ENCODE peak calls at places on chromosomes 2 and 18, in seven cellular contexts. One of them, this sample, is unnamed. For H3K4me1, the result is how much of the 10 kb centered on the place peaks cover.

GRCh38 chr2:171161425-171162289 is 964 bp upstream of the TLK1 start:
- DNase-seq in CD8-positive, alpha-beta T cell: no peak
- DNase-seq in lower lobe of right lung: no peak
- DNase-seq in aorta: no peak
- DNase-seq in psoas muscle: no peak
- DNase-seq in tibial nerve: no peak
- DNase-seq in A549: no peak
- DNase-seq in this sample: no peak

GRCh38 chr2:145022671-145023330 is 502.9 kb upstream of the ZEB2 start:
- DNase-seq in CD8-positive, alpha-beta T cell: no peak
- DNase-seq in lower lobe of right lung: no peak
- DNase-seq in aorta: no peak
- DNase-seq in psoas muscle: no peak
- DNase-seq in tibial nerve: no peak
- DNase-seq in A549: peak
- DNase-seq in this sample: no peak

GRCh38 chr2:47250576-47251403 is 95.7 kb upstream of the STPG4 start:
- DNase-seq in CD8-positive, alpha-beta T cell: no peak
- DNase-seq in lower lobe of right lung: no peak
- DNase-seq in aorta: no peak
- DNase-seq in psoas muscle: no peak
- DNase-seq in tibial nerve: no peak
- DNase-seq in A549: no peak
- DNase-seq in this sample: no peak

GRCh38 chr2:165634855-165635254 is 159.2 kb downstream of the GALNT3 start:
- DNase-seq in CD8-positive, alpha-beta T cell: no peak
- DNase-seq in lower lobe of right lung: no peak
- DNase-seq in aorta: no peak
- DNase-seq in psoas muscle: no peak
- DNase-seq in tibial nerve: peak
- DNase-seq in A549: no peak
- DNase-seq in this sample: peak

GRCh38 chr2:197211881-197212342 is 98.7 kb downstream of the ANKRD44 start:
- DNase-seq in CD8-positive, alpha-beta T cell: no peak
- DNase-seq in lower lobe of right lung: no peak
- DNase-seq in aorta: no peak
- DNase-seq in psoas muscle: no peak
- DNase-seq in tibial nerve: no peak
- DNase-seq in A549: no peak
- DNase-seq in this sample: no peak

GRCh38 chr2:36770542-36771287 is 74.2 kb downstream of the VIT start:
- DNase-seq in CD8-positive, alpha-beta T cell: no peak
- DNase-seq in lower lobe of right lung: peak
- DNase-seq in aorta: no peak
- DNase-seq in psoas muscle: peak
- DNase-seq in tibial nerve: no peak
- DNase-seq in A549: peak
- DNase-seq in this sample: no peak

GRCh38 chr2:15941483-15941853 is 1.1 kb downstream of the MYCN start:
- DNase-seq in CD8-positive, alpha-beta T cell: no peak
- DNase-seq in lower lobe of right lung: no peak
- DNase-seq in aorta: no peak
- DNase-seq in psoas muscle: no peak
- DNase-seq in tibial nerve: no peak
- DNase-seq in A549: peak
- DNase-seq in this sample: no peak

GRCh38 chr2:39243469-39244123 is at the start of gene CDKL4:
- DNase-seq in CD8-positive, alpha-beta T cell: no peak
- DNase-seq in lower lobe of right lung: peak
- DNase-seq in aorta: no peak
- DNase-seq in psoas muscle: no peak
- DNase-seq in tibial nerve: no peak
- DNase-seq in A549: no peak
- DNase-seq in this sample: peak

GRCh38 chr2:42125887-42126594 is 43.1 kb upstream of the EML4 start:
- DNase-seq in CD8-positive, alpha-beta T cell: no peak
- DNase-seq in lower lobe of right lung: no peak
- DNase-seq in aorta: no peak
- DNase-seq in psoas muscle: no peak
- DNase-seq in tibial nerve: no peak
- DNase-seq in A549: no peak
- DNase-seq in this sample: no peak

GRCh38 chr2:102604754-102605153 is 14.6 kb upstream of the SLC9A2 start:
- DNase-seq in CD8-positive, alpha-beta T cell: no peak
- DNase-seq in lower lobe of right lung: no peak
- DNase-seq in aorta: no peak
- DNase-seq in psoas muscle: peak
- DNase-seq in tibial nerve: no peak
- DNase-seq in A549: no peak
- DNase-seq in this sample: no peak

GRCh38 chr18:1505856-1506255 is 601.2 kb downstream of the ADCYAP1 start:
- DNase-seq in CD8-positive, alpha-beta T cell: no peak
- DNase-seq in lower lobe of right lung: no peak
- DNase-seq in aorta: no peak
- DNase-seq in psoas muscle: no peak
- DNase-seq in tibial nerve: no peak
- DNase-seq in A549: no peak
- DNase-seq in this sample: no peak

GRCh38 chr2:157837851-157838441 is 38.2 kb downstream of the ACVR1 start:
- DNase-seq in CD8-positive, alpha-beta T cell: no peak
- DNase-seq in lower lobe of right lung: no peak
- DNase-seq in aorta: no peak
- DNase-seq in psoas muscle: peak
- DNase-seq in tibial nerve: no peak
- DNase-seq in A549: no peak
- DNase-seq in this sample: peak

GRCh38 chr2:157838442-157839161 is 37.5 kb downstream of the ACVR1 start:
- DNase-seq in CD8-positive, alpha-beta T cell: no peak
- DNase-seq in lower lobe of right lung: no peak
- DNase-seq in aorta: no peak
- DNase-seq in psoas muscle: peak
- DNase-seq in tibial nerve: peak
- DNase-seq in A549: peak
- DNase-seq in this sample: peak

GRCh38 chr2:157835425-157835824 is 40.7 kb downstream of the ACVR1 start:
- DNase-seq in CD8-positive, alpha-beta T cell: no peak
- DNase-seq in lower lobe of right lung: no peak
- DNase-seq in aorta: no peak
- DNase-seq in psoas muscle: no peak
- DNase-seq in tibial nerve: no peak
- DNase-seq in A549: no peak
- DNase-seq in this sample: no peak

GRCh38 chr2:157839162-157839801 is 36.8 kb downstream of the ACVR1 start:
- DNase-seq in CD8-positive, alpha-beta T cell: no peak
- DNase-seq in lower lobe of right lung: no peak
- DNase-seq in aorta: no peak
- DNase-seq in psoas muscle: peak
- DNase-seq in tibial nerve: no peak
- DNase-seq in A549: no peak
- DNase-seq in this sample: no peak

DNA sequence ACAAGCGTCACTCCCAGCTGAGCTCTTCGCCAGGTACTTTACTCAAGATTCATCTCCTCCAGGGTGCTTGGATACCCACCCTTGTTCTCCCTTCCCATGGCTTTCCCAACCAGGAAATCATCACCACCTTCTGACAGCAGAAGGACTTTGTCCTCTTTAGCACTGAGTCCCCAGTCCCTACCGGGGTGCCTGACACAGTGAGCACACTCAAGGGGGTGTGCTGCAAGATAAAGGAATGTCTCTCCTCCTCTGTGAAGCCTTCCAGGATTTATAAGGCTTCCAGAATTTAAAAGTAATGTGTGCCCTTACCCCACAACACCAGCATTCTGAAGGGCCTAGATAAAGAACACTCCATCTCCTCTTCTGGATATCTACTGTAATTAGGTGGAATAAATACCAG is 39.6 kb downstream of the ACVR1 start:
- DNase-seq in CD8-positive, alpha-beta T cell: no peak
- DNase-seq in lower lobe of right lung: no peak
- DNase-seq in aorta: no peak
- DNase-seq in psoas muscle: no peak
- DNase-seq in tibial nerve: no peak
- DNase-seq in A549: no peak
- DNase-seq in this sample: no peak
- H3K4me1 ChIP-seq in CD8-positive, alpha-beta T cell: under half
- H3K4me1 ChIP-seq in lower lobe of right lung: under half
- H3K4me1 ChIP-seq in aorta: under half
- H3K4me1 ChIP-seq in psoas muscle: half or more
- H3K4me1 ChIP-seq in tibial nerve: under half
- H3K4me1 ChIP-seq in A549: under half
- H3K4me1 ChIP-seq in this sample: half or more

DNA sequence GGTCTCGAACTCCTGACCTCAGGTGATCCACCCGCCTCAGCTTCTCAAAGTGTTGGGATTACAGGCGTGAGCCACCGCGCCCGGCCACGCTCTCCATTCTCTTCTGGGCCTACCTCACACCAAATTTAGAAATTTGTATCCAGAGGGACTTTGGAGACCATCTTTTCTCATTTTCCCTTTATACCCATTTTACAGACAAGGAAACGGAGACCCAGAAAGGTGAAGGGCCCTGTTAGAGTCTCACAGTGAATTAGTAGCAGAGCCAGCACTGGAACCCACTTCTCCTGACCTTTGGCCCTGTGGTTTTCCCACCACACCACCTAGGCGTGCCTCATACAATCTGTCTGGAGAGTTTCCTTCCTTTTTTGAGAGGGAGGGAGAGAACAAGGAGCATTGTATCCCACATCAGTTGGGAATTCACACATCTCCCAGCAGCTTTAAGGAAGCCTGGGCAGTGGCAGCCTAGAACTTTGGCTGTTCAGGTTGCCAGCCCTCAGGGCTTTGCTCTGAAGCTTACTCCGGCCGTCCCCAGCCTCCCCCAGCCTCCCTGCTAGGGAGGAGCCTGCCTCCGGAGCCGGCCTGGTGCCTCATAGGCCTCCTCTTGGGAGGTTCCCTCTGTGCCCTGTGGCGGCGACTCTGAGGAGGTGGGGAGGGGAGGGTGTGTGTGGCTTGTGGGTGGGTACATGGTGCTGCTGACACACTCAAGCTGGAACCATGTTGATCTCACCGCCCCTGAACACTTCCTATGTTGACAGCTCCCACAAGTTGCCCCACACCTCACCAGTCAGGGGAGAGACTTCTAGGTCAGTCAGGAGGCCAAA is 13.8 kb downstream of the FOSL2 start:
- DNase-seq in CD8-positive, alpha-beta T cell: peak
- DNase-seq in lower lobe of right lung: peak
- DNase-seq in aorta: no peak
- DNase-seq in psoas muscle: peak
- DNase-seq in tibial nerve: no peak
- DNase-seq in A549: no peak
- DNase-seq in this sample: no peak
- H3K4me1 ChIP-seq in CD8-positive, alpha-beta T cell: half or more
- H3K4me1 ChIP-seq in lower lobe of right lung: half or more
- H3K4me1 ChIP-seq in aorta: under half
- H3K4me1 ChIP-seq in psoas muscle: under half
- H3K4me1 ChIP-seq in tibial nerve: under half
- H3K4me1 ChIP-seq in A549: half or more
- H3K4me1 ChIP-seq in this sample: half or more

DNA sequence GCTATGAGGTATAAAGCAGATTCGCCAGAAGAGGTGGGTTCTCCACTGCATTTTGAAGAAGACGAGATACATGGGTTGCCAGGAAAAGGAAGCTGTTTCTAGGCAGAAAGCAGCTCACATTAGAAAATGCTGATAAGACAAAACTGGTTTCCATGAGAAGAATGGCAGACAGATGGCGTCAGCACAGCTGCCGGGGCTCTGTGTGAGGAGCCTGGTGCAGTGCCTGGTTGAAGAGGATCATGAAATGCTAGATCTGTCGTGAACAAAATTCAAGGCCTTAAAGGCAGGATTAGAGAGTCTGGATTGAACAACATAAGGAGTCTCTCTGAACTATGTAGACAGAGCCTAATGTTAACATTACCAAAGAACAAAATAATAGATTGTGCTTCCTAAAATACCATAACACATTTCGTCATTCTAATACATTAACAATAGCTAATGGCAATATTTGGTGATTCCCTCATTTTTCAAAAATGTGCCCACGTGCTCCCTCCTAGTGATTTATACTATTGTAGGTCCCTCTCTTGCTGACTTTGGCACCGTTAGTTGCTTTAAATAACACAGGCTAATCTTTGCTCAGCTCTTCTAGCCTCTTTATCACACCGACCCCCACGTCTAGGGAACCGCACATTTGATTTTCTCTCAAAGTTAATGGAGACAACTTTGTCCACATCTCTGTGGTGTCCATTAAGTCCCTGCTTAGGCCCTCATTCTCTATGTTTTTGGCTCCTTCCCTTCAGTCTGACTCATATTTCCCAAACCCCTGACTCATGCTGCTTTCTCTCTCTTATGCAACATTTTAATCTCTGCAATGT is 38.2 kb downstream of the EFEMP1 start:
- DNase-seq in CD8-positive, alpha-beta T cell: no peak
- DNase-seq in lower lobe of right lung: no peak
- DNase-seq in aorta: no peak
- DNase-seq in psoas muscle: no peak
- DNase-seq in tibial nerve: no peak
- DNase-seq in A549: peak
- DNase-seq in this sample: no peak
- H3K4me1 ChIP-seq in CD8-positive, alpha-beta T cell: under half
- H3K4me1 ChIP-seq in lower lobe of right lung: under half
- H3K4me1 ChIP-seq in aorta: under half
- H3K4me1 ChIP-seq in psoas muscle: under half
- H3K4me1 ChIP-seq in tibial nerve: under half
- H3K4me1 ChIP-seq in A549: half or more
- H3K4me1 ChIP-seq in this sample: half or more

GRCh38 chr2:172284209-172284608 is 143.2 kb upstream of the ITGA6 start:
- DNase-seq in CD8-positive, alpha-beta T cell: no peak
- DNase-seq in lower lobe of right lung: no peak
- DNase-seq in aorta: no peak
- DNase-seq in psoas muscle: no peak
- DNase-seq in tibial nerve: no peak
- DNase-seq in A549: no peak
- DNase-seq in this sample: no peak
- H3K4me1 ChIP-seq in CD8-positive, alpha-beta T cell: under half
- H3K4me1 ChIP-seq in lower lobe of right lung: under half
- H3K4me1 ChIP-seq in aorta: under half
- H3K4me1 ChIP-seq in psoas muscle: under half
- H3K4me1 ChIP-seq in tibial nerve: under half
- H3K4me1 ChIP-seq in A549: under half
- H3K4me1 ChIP-seq in this sample: half or more

DNA sequence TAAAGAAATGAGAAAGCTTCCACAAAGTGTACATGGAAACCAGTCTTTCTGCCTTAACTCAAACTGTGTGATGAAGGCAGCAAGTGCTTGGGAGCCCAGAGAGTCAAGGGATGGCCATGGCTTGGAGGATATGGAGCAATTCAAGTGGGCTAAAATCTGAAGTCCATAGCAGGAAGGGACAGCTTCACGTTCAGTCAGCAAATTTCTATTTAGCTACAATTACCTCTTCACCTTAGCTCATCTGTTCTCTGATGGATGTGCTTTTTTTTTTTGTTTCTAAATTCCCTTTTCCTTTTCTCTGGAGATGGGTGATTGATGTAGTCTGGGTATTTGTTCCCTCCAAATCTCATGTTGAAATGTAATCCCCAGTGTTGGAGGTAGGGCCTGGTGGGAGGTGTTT is 4.9 kb upstream of the IL1A start:
- DNase-seq in CD8-positive, alpha-beta T cell: no peak
- DNase-seq in lower lobe of right lung: no peak
- DNase-seq in aorta: no peak
- DNase-seq in psoas muscle: no peak
- DNase-seq in tibial nerve: no peak
- DNase-seq in A549: no peak
- DNase-seq in this sample: no peak
- H3K4me1 ChIP-seq in CD8-positive, alpha-beta T cell: under half
- H3K4me1 ChIP-seq in lower lobe of right lung: under half
- H3K4me1 ChIP-seq in aorta: under half
- H3K4me1 ChIP-seq in psoas muscle: under half
- H3K4me1 ChIP-seq in tibial nerve: under half
- H3K4me1 ChIP-seq in A549: under half
- H3K4me1 ChIP-seq in this sample: under half